ENCODE peak calls at places on chromosomes 11 and 22, in nine cellular contexts. C is GM23248, M is GM23338, A is neural progenitor cell, Y is MM.1S, R is PC-3, D is SK-N-SH, Z is hepatocyte, V is HCT116. E is an unnamed sample.

GRCh38 chr11:12207384-12208150 is 97.2 kb downstream of the MICAL2 start:
- DNase-seq in A (no peak), Y (no peak), V (no peak), Z (no peak), R (peak; percentile 56), D (no peak), M (no peak), C (peak; percentile 66), E (no peak)

GRCh38 chr11:62614275-62614674 is 1.2 kb downstream of the ROM1 start:
- DNase-seq in Y (no peak), R (peak; percentile 72), Z (peak; percentile 77), A (no peak), V (no peak), M (no peak), D (no peak), C (peak; percentile 63), E (no peak)

GRCh38 chr22:32619614-32620426 is 145.2 kb downstream of the FBXO7 start:
- DNase-seq in Y (no peak), M (no peak), V (no peak), A (no peak), Z (no peak), D (no peak), R (peak; percentile 2), C (peak; percentile 86), E (no peak)

GRCh38 chr11:63610604-63611394 is 3.4 kb downstream of the PLAAT3 start:
- DNase-seq in V (no peak), Z (no peak), Y (no peak), A (peak; percentile 65), R (no peak), D (no peak), C (no peak), M (peak; percentile 85), E (no peak)

GRCh38 chr11:79422866-79423265 is 18.0 kb downstream of the TENM4 start:
- DNase-seq in A (no peak), M (no peak), Y (no peak), Z (no peak), R (no peak), C (no peak), V (no peak), D (no peak), E (no peak)

GRCh38 chr11:95790933-95791247 is 592 bp downstream of the CEP57 start:
- DNase-seq in Y (peak; percentile 81), R (peak; percentile 65), A (peak; percentile 77), M (peak; percentile 86), Z (peak; percentile 91), D (peak; percentile 18), V (peak; percentile 28), C (peak; percentile 64), E (peak; percentile 71)

GRCh38 chr11:122199661-122200060 is 83.6 kb upstream of the BLID start:
- DNase-seq in D (no peak), Y (no peak), Z (no peak), M (no peak), C (no peak), R (peak; percentile 57), V (no peak), A (no peak), E (no peak)

GRCh38 chr11:2741377-2742131 is 41.8 kb upstream of the KCNQ1OT1 start:
- DNase-seq in D (no peak), Y (no peak), A (no peak), M (no peak), Z (peak; percentile 61), C (peak; percentile 74), R (peak; percentile 67), V (no peak), E (no peak)

GRCh38 chr11:107859459-107860239 is 1.1 kb upstream of the SLC35F2 start:
- DNase-seq in Z (peak; percentile 30), A (peak; percentile 81), V (peak; percentile 37), Y (peak; percentile 80), D (peak; percentile 55), C (peak; percentile 58), M (peak; percentile 53), R (peak; percentile 84), E (peak; percentile 53)

GRCh38 chr11:94806436-94806835 is 38.3 kb downstream of the AMOTL1 start:
- DNase-seq in A (no peak), D (no peak), R (no peak), C (no peak), Y (no peak), M (no peak), Z (no peak), V (no peak), E (no peak)

GRCh38 chr22:39984006-39984405 is 10.7 kb upstream of the FAM83F start:
- DNase-seq in D (no peak), M (no peak), R (no peak), Z (no peak), V (no peak), C (peak; percentile 55), A (no peak), Y (no peak), E (no peak)

GRCh38 chr11:111672949-111673348 is 70.7 kb downstream of the SIK2 start:
- DNase-seq in A (no peak), R (no peak), Y (no peak), V (no peak), M (no peak), C (no peak), Z (no peak), D (no peak), E (no peak)

GRCh38 chr11:69319255-69320106 is 25.5 kb downstream of the MYEOV start:
- DNase-seq in Z (no peak), D (no peak), Y (no peak), C (peak; percentile 20), A (no peak), M (no peak), R (no peak), V (no peak), E (no peak)

GRCh38 chr11:68527585-68527984 is 67.0 kb downstream of the PPP6R3 start:
- DNase-seq in M (no peak), A (peak; percentile 21), C (no peak), Y (no peak), D (no peak), Z (no peak), V (no peak), R (no peak), E (no peak)

GRCh38 chr11:72411623-72412532 is 22.5 kb downstream of the CLPB start:
- DNase-seq in D (peak; percentile 85), V (no peak), Z (no peak), C (no peak), Y (no peak), R (no peak), M (no peak), A (peak; percentile 38), E (peak; percentile 66)

GRCh38 chr22:33030923-33031525 is 27.2 kb downstream of the SYN3 start:
- DNase-seq in C (no peak), Y (no peak), V (no peak), D (peak; percentile 36), A (no peak), Z (no peak), M (no peak), R (no peak), E (no peak)

GRCh38 chr11:86459682-86460460 is 85.2 kb downstream of the CCDC81 start:
- DNase-seq in R (peak; percentile 95), C (peak; percentile 85), A (no peak), Y (no peak), V (peak; percentile 27), M (peak; percentile 8), D (peak; percentile 14), Z (peak; percentile 39), E (no peak)

GRCh38 chr22:17199131-17199731 is 20.0 kb downstream of the ADA2 start:
- DNase-seq in C (peak; percentile 77), M (peak; percentile 96), A (peak; percentile 90), Z (peak; percentile 85), D (peak; percentile 77), Y (no peak), R (no peak), V (no peak), E (no peak)

DNA sequence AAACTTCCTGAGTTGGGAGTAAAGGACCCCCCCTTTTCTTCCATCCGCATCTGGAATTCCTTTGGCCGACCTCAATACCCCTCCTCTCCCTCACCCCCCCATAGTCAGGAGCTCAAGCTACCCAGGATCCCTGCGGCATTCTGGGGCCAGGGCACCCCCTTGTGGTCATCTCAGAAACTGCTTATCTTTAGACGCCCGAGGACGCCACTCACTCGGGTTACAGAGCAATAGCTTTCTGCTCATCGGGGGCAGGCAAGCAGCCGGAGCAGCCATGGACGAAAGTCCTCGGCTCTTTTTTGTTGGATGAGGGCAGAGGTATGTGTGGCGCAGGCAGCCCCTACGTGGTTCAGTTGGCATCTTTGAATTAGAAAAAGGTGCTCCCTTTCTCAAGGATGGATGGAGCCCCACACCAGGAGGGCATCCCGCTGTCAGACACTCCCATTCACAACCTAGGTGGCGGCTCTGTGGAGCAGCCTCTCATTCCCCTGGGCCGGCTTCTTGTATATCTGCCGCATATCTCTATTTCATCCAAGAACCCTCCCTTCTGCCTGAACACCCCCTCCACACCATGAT is 2.3 kb downstream of the C1QTNF5 start:
- DNase-seq in A (peak; percentile 91), R (peak; percentile 91), M (peak; percentile 92), C (peak; percentile 81), D (peak; percentile 90), Y (peak; percentile 73), Z (peak; percentile 91), V (peak; percentile 39), E (peak; percentile 79)
- H3K4me1 ChIP-seq in A (peaks cover 57% of the 10 kb centered on the region), R (peaks cover 42% of the 10 kb centered on the region), M (peaks cover 44% of the 10 kb centered on the region), C (peaks cover 29% of the 10 kb centered on the region), D (peaks cover 41% of the 10 kb centered on the region), Y (peaks cover 16% of the 10 kb centered on the region), Z (peaks cover 27% of the 10 kb centered on the region), V (peaks cover 9% of the 10 kb centered on the region), E (peaks cover 48% of the 10 kb centered on the region)

GRCh38 chr22:27247691-27248434 is 553.7 kb downstream of the MN1 start:
- DNase-seq in V (no peak), Y (no peak), D (no peak), Z (no peak), A (no peak), M (peak; percentile 28), C (peak; percentile 48), R (no peak), E (no peak)
- H2AFZ ChIP-seq in V (no peak overlapping the region), Y (no peak overlapping the region), D (no peak overlapping the region), Z (no peak overlapping the region), A (peak overlapping the region; percentile 84), M (peak overlapping the region; percentile 85), C (peak overlapping the region; percentile 72), R (no peak overlapping the region), E (no peak overlapping the region)

DNA sequence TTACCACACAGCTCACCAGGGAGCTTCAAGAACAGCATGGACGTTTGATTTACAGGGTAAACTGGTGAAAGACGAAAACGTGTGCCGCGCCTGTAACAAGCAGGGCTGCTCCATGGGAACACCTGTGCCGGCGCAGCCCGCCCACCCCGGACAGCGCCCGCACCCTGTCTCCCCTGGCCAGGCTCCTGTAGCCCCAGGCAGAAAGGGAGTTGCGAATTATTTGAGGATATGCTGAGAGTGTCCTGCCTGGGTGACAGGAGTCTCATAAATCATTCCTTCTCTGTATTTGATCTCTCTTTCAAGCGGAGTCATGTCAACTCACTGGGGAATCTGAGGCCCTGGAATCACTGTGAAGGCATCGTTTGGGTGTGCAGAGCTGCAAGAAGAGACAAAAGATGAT is 804.3 kb downstream of the OPCML start:
- DNase-seq in A (no peak), C (no peak), V (no peak), Z (no peak), D (no peak), M (no peak), R (no peak), Y (no peak), E (no peak)
- TF ChIP-seq EZH2phosphoT487 in A (no peak), C (no peak), V (no peak), Z (no peak), D (no peak), M (no peak), R (no peak), Y (no peak), E (no peak)

DNA sequence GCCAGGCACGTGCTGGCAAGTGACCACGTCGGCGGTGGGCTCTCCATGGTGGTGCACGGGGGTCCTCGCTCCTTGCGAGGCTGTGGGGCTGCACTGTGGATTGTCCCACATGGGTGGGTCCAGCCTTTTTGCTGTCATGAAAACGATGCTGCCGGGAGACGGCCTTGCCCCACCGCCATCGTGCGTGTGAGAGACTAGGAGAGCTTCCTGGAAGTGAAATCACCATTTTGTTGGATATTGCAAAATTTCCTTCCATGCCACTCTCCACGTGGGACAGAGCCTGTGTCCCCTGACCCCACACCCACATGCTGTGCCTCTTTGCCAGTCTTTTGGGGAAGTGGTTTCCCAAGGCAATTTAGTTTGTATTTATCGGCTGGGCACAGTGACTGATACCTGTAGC is 18.2 kb upstream of the GRAMD4 start:
- DNase-seq in Z (no peak), Y (no peak), D (no peak), C (no peak), R (no peak), A (no peak), V (no peak), M (no peak), E (no peak)
- H3K4me1 ChIP-seq in Z (peaks cover 2% of the 10 kb centered on the region), Y (no peaks in the 10 kb centered on the region), D (peaks cover 8% of the 10 kb centered on the region), C (no peaks in the 10 kb centered on the region), R (peaks cover 3% of the 10 kb centered on the region), A (no peaks in the 10 kb centered on the region), V (peaks cover 11% of the 10 kb centered on the region), M (no peaks in the 10 kb centered on the region), E (peaks cover 17% of the 10 kb centered on the region)